ENCODE peak calls at places on chromosomes 5 and 9, in four cellular contexts. D is neural crest cell, C is fibroblast of mammary gland, W is endothelial cell. O is an unnamed sample.
A peak's percentile ranks its signal among the peaks of the same experiment; 100 is the strongest.

GRCh38 chr9:7858166-7858565 is 58.6 kb upstream of the DMAC1 start:
- DNase-seq in W (no peak), D (no peak), C (no peak), O (no peak)

GRCh38 chr9:105690742-105691141 is 3.6 kb upstream of the TMEM38B start:
- DNase-seq in W (no peak), D (no peak), C (no peak), O (no peak)

GRCh38 chr5:177098103-177098771 is 11.5 kb downstream of the FGFR4 start:
- DNase-seq in D (no peak), C (no peak), W (no peak), O (no peak)

GRCh38 chr9:126203313-126203712 is 123.3 kb upstream of the MVB12B start:
- DNase-seq in W (no peak), D (no peak), C (no peak), O (no peak)

GRCh38 chr5:44001675-44002380 is 387.4 kb downstream of the FGF10 start:
- DNase-seq in W (no peak), D (no peak), C (peak; percentile 12), O (no peak)

GRCh38 chr5:140358738-140359310 is 1.2 kb upstream of the SLC4A9 start:
- DNase-seq in D (no peak), C (peak; percentile 45), W (peak; percentile 66), O (no peak)

GRCh38 chr5:118580959-118581358 is 407.4 kb downstream of the DTWD2 start:
- DNase-seq in D (no peak), W (no peak), C (peak; percentile 43), O (no peak)

GRCh38 chr9:13705913-13706312 is 426.4 kb upstream of the MPDZ start:
- DNase-seq in C (peak; percentile 95), W (no peak), D (no peak), O (no peak)

GRCh38 chr5:66207800-66208561 is 63.9 kb downstream of the SREK1 start:
- DNase-seq in W (no peak), D (no peak), C (peak; percentile 17), O (no peak)

GRCh38 chr5:111512026-111512405 is 319 bp downstream of the STARD4 start:
- DNase-seq in D (no peak), W (no peak), C (peak; percentile 33), O (peak; percentile 13)

GRCh38 chr9:14383296-14383695 is 69.4 kb upstream of the NFIB start:
- DNase-seq in D (no peak), C (peak; percentile 49), W (no peak), O (no peak)

GRCh38 chr9:4386819-4387218 is 87.0 kb upstream of the GLIS3 start:
- DNase-seq in C (no peak), D (no peak), W (no peak), O (no peak)

GRCh38 chr5:92694067-92694466 is 887.0 kb downstream of the NR2F1-AS1 start:
- DNase-seq in D (no peak), C (no peak), W (no peak), O (no peak)

GRCh38 chr5:84088996-84089395 is 295.7 kb downstream of the EDIL3 start:
- DNase-seq in D (no peak), W (no peak), C (peak; percentile 42), O (no peak)

GRCh38 chr5:148607406-148607805 is 46.9 kb downstream of the HTR4 start:
- DNase-seq in C (no peak), W (no peak), D (no peak), O (no peak)

DNA sequence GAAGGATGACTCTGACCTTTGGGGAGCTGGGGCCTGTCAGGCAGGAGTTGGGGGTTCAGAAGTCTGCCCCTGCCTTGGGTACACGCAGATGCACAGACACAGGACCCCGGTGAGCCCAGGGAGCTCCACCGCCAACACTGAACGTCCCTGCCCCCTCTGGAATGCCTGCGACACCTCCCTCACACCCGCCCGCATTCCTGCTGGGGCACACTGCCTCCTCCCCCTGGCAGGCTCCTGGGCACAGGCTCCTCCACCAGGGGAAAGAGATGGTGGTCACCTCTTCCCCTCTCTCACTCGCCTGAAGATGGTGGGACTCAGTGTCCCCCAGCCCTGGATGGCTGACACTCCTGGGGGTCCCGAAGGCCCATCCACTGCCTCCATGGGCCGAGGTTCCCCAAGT is 12.0 kb downstream of the CRB2 start:
- DNase-seq in W (no peak), C (no peak), D (no peak), O (no peak)
- TF ChIP-seq CTCF in W (no peak), C (no peak), D (no peak), O (no peak)

GRCh38 chr5:89417990-89418820 is 535.2 kb upstream of the MEF2C start:
- DNase-seq in W (no peak), D (no peak), C (peak; percentile 13), O (no peak)
- TF ChIP-seq CTCF in W (no peak), D (no peak), C (no peak), O (no peak)

GRCh38 chr5:11180890-11181289 is 419.9 kb upstream of the DAP start:
- DNase-seq in D (no peak), W (no peak), C (no peak), O (no peak)

GRCh38 chr5:11177993-11178711 is 417.1 kb upstream of the DAP start:
- DNase-seq in W (no peak), D (no peak), C (peak; percentile 9), O (no peak)

GRCh38 chr5:11181940-11182339 is 420.9 kb upstream of the DAP start:
- DNase-seq in C (no peak), D (no peak), W (no peak), O (no peak)

DNA sequence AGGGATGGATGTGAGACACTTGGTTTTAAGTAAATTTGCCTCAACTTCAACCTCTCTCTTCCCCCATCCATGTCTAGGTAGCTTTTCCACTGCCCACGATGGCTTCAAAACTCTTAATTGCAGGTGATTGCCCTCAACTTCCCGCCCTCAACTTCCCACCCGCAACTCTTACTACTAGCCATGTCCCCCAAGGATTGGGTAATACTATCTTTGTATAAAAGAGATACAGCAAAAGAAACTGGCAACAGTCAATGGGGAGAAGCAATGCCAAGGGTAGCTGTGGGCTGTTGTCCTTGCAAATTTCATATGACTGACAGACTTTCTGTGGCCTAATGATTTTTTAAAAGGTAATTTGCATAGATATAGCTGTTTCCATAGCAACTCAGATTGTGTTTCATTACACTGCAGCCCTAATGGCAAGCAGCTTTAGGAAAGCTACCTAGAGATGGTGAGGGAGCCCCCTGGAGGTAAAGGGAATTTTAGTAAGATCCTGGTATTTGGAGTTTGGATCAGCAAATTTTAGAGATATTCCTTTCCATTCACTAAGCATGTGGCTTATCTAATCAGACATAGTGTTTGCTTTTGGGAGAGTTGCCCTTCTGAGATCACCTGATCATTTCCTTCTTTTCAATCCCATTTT is 421.5 kb upstream of the DAP start:
- DNase-seq in D (peak; percentile 18), C (peak; percentile 39), W (peak; percentile 49), O (peak; percentile 31)
- TF ChIP-seq CTCF in D (peak; percentile 71), C (peak; percentile 61), W (peak; percentile 12), O (peak; percentile 41)

DNA sequence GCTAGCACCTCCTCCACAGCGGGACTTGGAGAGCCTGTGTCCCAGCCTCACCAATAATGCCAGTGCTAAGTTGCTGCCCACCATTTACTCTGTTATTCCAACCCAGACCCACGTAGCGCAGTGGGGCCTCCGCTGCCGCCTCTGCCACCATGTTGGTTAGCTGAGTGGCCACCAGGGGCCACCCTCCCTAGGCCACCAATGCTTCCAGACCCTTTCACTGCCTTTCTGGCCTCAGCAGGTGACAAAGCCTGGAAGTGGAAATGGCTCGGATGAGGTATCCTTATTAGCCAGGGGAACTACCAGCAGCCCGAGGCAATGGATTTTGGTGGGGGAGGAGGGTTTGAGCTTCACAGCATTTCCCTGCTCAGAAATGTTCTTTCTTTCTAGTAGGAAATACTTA is 110.1 kb downstream of the OSTF1 start:
- DNase-seq in C (no peak), D (no peak), W (peak; percentile 30), O (no peak)
- TF ChIP-seq CTCF in C (no peak), D (peak; percentile 34), W (peak; percentile 42), O (no peak)

GRCh38 chr5:26932238-26932637 is 106.1 kb downstream of the CDH9 start:
- DNase-seq in C (no peak), W (no peak), D (no peak), O (no peak)
- TF ChIP-seq CTCF in C (no peak), W (no peak), D (no peak), O (no peak)